ENCODE peak calls at places on chromosomes 12 and 14, in nine cellular contexts. One of them, this sample, is unnamed.

GRCh38 chr14:59310644-59311043 is 122.2 kb downstream of the DAAM1 start:
- DNase-seq in heart left ventricle: no peak
- DNase-seq in chondrocyte: no peak
- DNase-seq in mammary epithelial cell: no peak
- DNase-seq in neural progenitor cell: no peak
- DNase-seq in HCT116: no peak
- DNase-seq in thyroid gland: no peak
- DNase-seq in upper lobe of right lung: no peak
- DNase-seq in esophagus squamous epithelium: no peak
- DNase-seq in this sample: no peak

GRCh38 chr12:91722072-91722471 is 423.6 kb downstream of the BTG1 start:
- DNase-seq in heart left ventricle: no peak
- DNase-seq in chondrocyte: no peak
- DNase-seq in mammary epithelial cell: peak
- DNase-seq in neural progenitor cell: no peak
- DNase-seq in HCT116: no peak
- DNase-seq in thyroid gland: no peak
- DNase-seq in upper lobe of right lung: no peak
- DNase-seq in esophagus squamous epithelium: no peak
- DNase-seq in this sample: no peak

GRCh38 chr12:105444050-105444808 is 113.7 kb downstream of the C12orf75 start:
- DNase-seq in heart left ventricle: no peak
- DNase-seq in chondrocyte: no peak
- DNase-seq in mammary epithelial cell: no peak
- DNase-seq in neural progenitor cell: no peak
- DNase-seq in HCT116: no peak
- DNase-seq in thyroid gland: peak
- DNase-seq in upper lobe of right lung: no peak
- DNase-seq in esophagus squamous epithelium: no peak
- DNase-seq in this sample: no peak

GRCh38 chr14:23141706-23142467 is 22.8 kb upstream of the CEBPE start:
- DNase-seq in heart left ventricle: peak
- DNase-seq in chondrocyte: no peak
- DNase-seq in mammary epithelial cell: peak
- DNase-seq in neural progenitor cell: no peak
- DNase-seq in HCT116: no peak
- DNase-seq in thyroid gland: peak
- DNase-seq in upper lobe of right lung: peak
- DNase-seq in esophagus squamous epithelium: no peak
- DNase-seq in this sample: no peak

GRCh38 chr12:47273191-47273626 is 193.4 kb upstream of the AMIGO2 start:
- DNase-seq in heart left ventricle: no peak
- DNase-seq in chondrocyte: no peak
- DNase-seq in mammary epithelial cell: peak
- DNase-seq in neural progenitor cell: no peak
- DNase-seq in HCT116: no peak
- DNase-seq in thyroid gland: no peak
- DNase-seq in upper lobe of right lung: no peak
- DNase-seq in esophagus squamous epithelium: no peak
- DNase-seq in this sample: no peak

GRCh38 chr12:49367381-49368239 is at the start of gene SPATS2:
- DNase-seq in heart left ventricle: peak
- DNase-seq in chondrocyte: peak
- DNase-seq in mammary epithelial cell: no peak
- DNase-seq in neural progenitor cell: no peak
- DNase-seq in HCT116: no peak
- DNase-seq in thyroid gland: peak
- DNase-seq in upper lobe of right lung: peak
- DNase-seq in esophagus squamous epithelium: peak
- DNase-seq in this sample: no peak

GRCh38 chr14:65906948-65907347 is 494.4 kb downstream of the FUT8 start:
- DNase-seq in heart left ventricle: no peak
- DNase-seq in chondrocyte: no peak
- DNase-seq in mammary epithelial cell: no peak
- DNase-seq in neural progenitor cell: no peak
- DNase-seq in HCT116: no peak
- DNase-seq in thyroid gland: no peak
- DNase-seq in upper lobe of right lung: no peak
- DNase-seq in esophagus squamous epithelium: no peak
- DNase-seq in this sample: no peak

GRCh38 chr12:110577717-110578521 is 5.2 kb downstream of the PPTC7 start:
- DNase-seq in heart left ventricle: no peak
- DNase-seq in chondrocyte: no peak
- DNase-seq in mammary epithelial cell: peak
- DNase-seq in neural progenitor cell: no peak
- DNase-seq in HCT116: peak
- DNase-seq in thyroid gland: no peak
- DNase-seq in upper lobe of right lung: no peak
- DNase-seq in esophagus squamous epithelium: no peak
- DNase-seq in this sample: peak

GRCh38 chr12:100956311-100956852 is 161.8 kb downstream of the ANO4 start:
- DNase-seq in heart left ventricle: no peak
- DNase-seq in chondrocyte: no peak
- DNase-seq in mammary epithelial cell: no peak
- DNase-seq in neural progenitor cell: no peak
- DNase-seq in HCT116: no peak
- DNase-seq in thyroid gland: no peak
- DNase-seq in upper lobe of right lung: no peak
- DNase-seq in esophagus squamous epithelium: no peak
- DNase-seq in this sample: no peak
- TF ChIP-seq CTCF in heart left ventricle: no peak
- TF ChIP-seq CTCF in chondrocyte: no peak
- TF ChIP-seq CTCF in mammary epithelial cell: no peak
- TF ChIP-seq CTCF in neural progenitor cell: no peak
- TF ChIP-seq CTCF in HCT116: no peak
- TF ChIP-seq CTCF in thyroid gland: no peak
- TF ChIP-seq CTCF in upper lobe of right lung: no peak
- TF ChIP-seq CTCF in esophagus squamous epithelium: no peak
- TF ChIP-seq CTCF in this sample: no peak

GRCh38 chr12:8781326-8781725 is 41.1 kb upstream of the A2ML1 start:
- DNase-seq in heart left ventricle: no peak
- DNase-seq in chondrocyte: no peak
- DNase-seq in mammary epithelial cell: no peak
- DNase-seq in neural progenitor cell: no peak
- DNase-seq in HCT116: no peak
- DNase-seq in thyroid gland: peak
- DNase-seq in upper lobe of right lung: no peak
- DNase-seq in esophagus squamous epithelium: no peak
- DNase-seq in this sample: no peak

GRCh38 chr12:8779862-8780261 is 42.6 kb upstream of the A2ML1 start:
- DNase-seq in heart left ventricle: no peak
- DNase-seq in chondrocyte: no peak
- DNase-seq in mammary epithelial cell: no peak
- DNase-seq in neural progenitor cell: no peak
- DNase-seq in HCT116: no peak
- DNase-seq in thyroid gland: no peak
- DNase-seq in upper lobe of right lung: no peak
- DNase-seq in esophagus squamous epithelium: no peak
- DNase-seq in this sample: no peak

GRCh38 chr12:8779281-8779680 is 43.1 kb upstream of the A2ML1 start:
- DNase-seq in heart left ventricle: no peak
- DNase-seq in chondrocyte: no peak
- DNase-seq in mammary epithelial cell: no peak
- DNase-seq in neural progenitor cell: no peak
- DNase-seq in HCT116: no peak
- DNase-seq in thyroid gland: no peak
- DNase-seq in upper lobe of right lung: no peak
- DNase-seq in esophagus squamous epithelium: no peak
- DNase-seq in this sample: no peak

GRCh38 chr12:8784464-8784863 is 38.0 kb upstream of the A2ML1 start:
- DNase-seq in heart left ventricle: no peak
- DNase-seq in chondrocyte: no peak
- DNase-seq in mammary epithelial cell: no peak
- DNase-seq in neural progenitor cell: no peak
- DNase-seq in HCT116: no peak
- DNase-seq in thyroid gland: no peak
- DNase-seq in upper lobe of right lung: no peak
- DNase-seq in esophagus squamous epithelium: no peak
- DNase-seq in this sample: no peak

DNA sequence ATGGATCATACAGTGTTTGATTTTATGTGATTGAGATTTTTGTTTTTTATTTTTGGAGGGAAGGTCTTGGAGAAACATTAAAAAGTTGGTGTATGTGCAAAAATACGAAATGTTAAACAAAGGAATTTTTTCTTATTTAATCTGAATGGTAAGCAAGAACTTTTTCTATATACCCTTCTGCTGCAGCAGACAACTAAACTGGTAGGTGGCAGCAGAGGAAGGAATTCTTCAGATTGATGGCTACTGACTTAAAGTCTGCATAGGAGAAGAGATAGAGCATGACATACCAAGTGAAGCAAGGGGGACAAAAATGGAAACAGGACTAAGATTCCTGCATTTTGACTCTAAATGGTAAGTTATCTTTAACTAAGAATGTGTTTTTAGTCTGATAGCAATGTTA is 42.0 kb upstream of the A2ML1 start:
- DNase-seq in heart left ventricle: no peak
- DNase-seq in chondrocyte: no peak
- DNase-seq in mammary epithelial cell: peak
- DNase-seq in neural progenitor cell: peak
- DNase-seq in HCT116: peak
- DNase-seq in thyroid gland: no peak
- DNase-seq in upper lobe of right lung: no peak
- DNase-seq in esophagus squamous epithelium: no peak
- DNase-seq in this sample: peak
- TF ChIP-seq CTCF in heart left ventricle: peak
- TF ChIP-seq CTCF in chondrocyte: peak
- TF ChIP-seq CTCF in mammary epithelial cell: peak
- TF ChIP-seq CTCF in neural progenitor cell: peak
- TF ChIP-seq CTCF in HCT116: peak
- TF ChIP-seq CTCF in thyroid gland: peak
- TF ChIP-seq CTCF in upper lobe of right lung: peak
- TF ChIP-seq CTCF in esophagus squamous epithelium: no peak
- TF ChIP-seq CTCF in this sample: no peak

DNA sequence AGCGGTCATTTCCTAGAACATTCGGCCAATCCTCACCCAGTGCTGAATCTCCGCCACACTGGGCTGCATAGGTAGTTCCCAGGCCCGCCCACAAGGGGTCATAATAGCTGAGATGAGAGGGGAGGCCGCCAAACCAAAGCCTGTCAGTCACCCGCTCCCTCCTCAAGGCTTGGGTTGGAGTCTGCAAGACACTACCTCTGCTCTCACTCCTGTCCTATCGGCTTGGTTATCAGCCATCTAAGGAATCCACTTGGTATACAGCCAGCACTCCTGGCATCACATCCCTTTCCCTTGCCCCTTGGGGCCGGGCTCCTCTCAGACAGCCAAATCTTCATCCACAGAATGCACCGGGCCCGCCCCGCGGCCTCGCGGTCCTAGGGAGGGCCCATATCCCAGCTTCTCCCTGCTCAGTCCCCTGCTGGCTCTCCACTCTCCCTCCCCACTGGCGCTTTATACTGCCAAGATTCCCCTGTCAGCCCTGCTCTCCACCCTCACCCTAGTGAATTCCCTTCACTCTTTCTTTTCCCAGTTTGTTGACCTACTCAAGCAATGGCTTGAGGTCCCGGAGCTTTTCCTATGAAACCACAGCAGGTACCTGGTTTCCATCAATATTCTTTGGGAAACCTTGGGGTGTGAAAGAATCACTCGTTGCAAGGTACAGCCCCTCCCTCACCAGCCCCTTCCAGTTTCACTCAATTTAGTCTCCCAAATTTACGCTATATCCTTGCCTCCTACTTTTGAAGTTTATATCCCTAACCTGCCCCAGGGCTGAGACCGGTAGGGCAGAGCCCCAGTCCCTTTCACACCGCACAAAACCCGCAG is 1.5 kb downstream of the IFFO1 start:
- DNase-seq in heart left ventricle: peak
- DNase-seq in chondrocyte: no peak
- DNase-seq in mammary epithelial cell: no peak
- DNase-seq in neural progenitor cell: peak
- DNase-seq in HCT116: peak
- DNase-seq in thyroid gland: peak
- DNase-seq in upper lobe of right lung: peak
- DNase-seq in esophagus squamous epithelium: no peak
- DNase-seq in this sample: peak
- TF ChIP-seq CTCF in heart left ventricle: peak
- TF ChIP-seq CTCF in chondrocyte: peak
- TF ChIP-seq CTCF in mammary epithelial cell: peak
- TF ChIP-seq CTCF in neural progenitor cell: peak
- TF ChIP-seq CTCF in HCT116: peak
- TF ChIP-seq CTCF in thyroid gland: peak
- TF ChIP-seq CTCF in upper lobe of right lung: peak
- TF ChIP-seq CTCF in esophagus squamous epithelium: peak
- TF ChIP-seq CTCF in this sample: peak

DNA sequence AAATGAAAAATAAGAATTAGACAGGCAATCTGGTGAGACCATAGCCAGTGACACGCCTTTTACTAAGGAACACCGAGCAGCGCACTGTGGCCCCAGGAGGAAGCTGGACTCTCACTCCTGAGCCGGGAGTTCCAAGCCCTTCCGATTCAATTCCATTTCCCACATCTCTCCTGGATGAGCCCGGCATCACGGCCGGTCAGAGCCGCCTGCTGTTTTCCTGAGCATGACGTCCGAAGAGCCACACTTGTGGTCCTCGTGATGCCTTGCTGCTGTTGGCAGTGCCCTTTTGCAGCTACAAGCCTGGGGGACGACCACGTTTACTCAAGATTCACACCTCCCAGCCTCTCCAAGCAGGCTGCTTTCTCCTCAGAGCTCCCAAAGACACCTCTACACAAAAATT is 40.8 kb downstream of the FBXL14 start:
- DNase-seq in heart left ventricle: no peak
- DNase-seq in chondrocyte: no peak
- DNase-seq in mammary epithelial cell: no peak
- DNase-seq in neural progenitor cell: no peak
- DNase-seq in HCT116: no peak
- DNase-seq in thyroid gland: peak
- DNase-seq in upper lobe of right lung: peak
- DNase-seq in esophagus squamous epithelium: no peak
- DNase-seq in this sample: no peak
- TF ChIP-seq CTCF in heart left ventricle: no peak
- TF ChIP-seq CTCF in chondrocyte: no peak
- TF ChIP-seq CTCF in mammary epithelial cell: no peak
- TF ChIP-seq CTCF in neural progenitor cell: no peak
- TF ChIP-seq CTCF in HCT116: no peak
- TF ChIP-seq CTCF in thyroid gland: no peak
- TF ChIP-seq CTCF in upper lobe of right lung: no peak
- TF ChIP-seq CTCF in esophagus squamous epithelium: no peak
- TF ChIP-seq CTCF in this sample: no peak

GRCh38 chr12:76559277-76560082 is at the start of gene OSBPL8:
- DNase-seq in heart left ventricle: peak
- DNase-seq in chondrocyte: peak
- DNase-seq in mammary epithelial cell: peak
- DNase-seq in neural progenitor cell: peak
- DNase-seq in HCT116: peak
- DNase-seq in thyroid gland: peak
- DNase-seq in upper lobe of right lung: peak
- DNase-seq in esophagus squamous epithelium: peak
- DNase-seq in this sample: peak
- TF ChIP-seq CTCF in heart left ventricle: peak
- TF ChIP-seq CTCF in chondrocyte: peak
- TF ChIP-seq CTCF in mammary epithelial cell: no peak
- TF ChIP-seq CTCF in neural progenitor cell: peak
- TF ChIP-seq CTCF in HCT116: no peak
- TF ChIP-seq CTCF in thyroid gland: no peak
- TF ChIP-seq CTCF in upper lobe of right lung: peak
- TF ChIP-seq CTCF in esophagus squamous epithelium: peak
- TF ChIP-seq CTCF in this sample: no peak

GRCh38 chr12:66555113-66555512 is 123.8 kb downstream of the GRIP1 start:
- DNase-seq in heart left ventricle: no peak
- DNase-seq in chondrocyte: no peak
- DNase-seq in mammary epithelial cell: peak
- DNase-seq in neural progenitor cell: no peak
- DNase-seq in HCT116: no peak
- DNase-seq in thyroid gland: no peak
- DNase-seq in upper lobe of right lung: no peak
- DNase-seq in esophagus squamous epithelium: no peak
- DNase-seq in this sample: no peak
- TF ChIP-seq CTCF in heart left ventricle: no peak
- TF ChIP-seq CTCF in chondrocyte: peak
- TF ChIP-seq CTCF in mammary epithelial cell: peak
- TF ChIP-seq CTCF in neural progenitor cell: no peak
- TF ChIP-seq CTCF in HCT116: peak
- TF ChIP-seq CTCF in thyroid gland: no peak
- TF ChIP-seq CTCF in upper lobe of right lung: no peak
- TF ChIP-seq CTCF in esophagus squamous epithelium: no peak
- TF ChIP-seq CTCF in this sample: no peak